ENCODE peak calls at places on chromosomes 13 and 19, in eight cellular contexts. F is type B pancreatic cell; S is stimulated activated CD8-positive, alpha-beta memory T cell treated with anti-CD3 and anti-CD28 coated beads, Interleukin-7, amount 100 ng/mL, for 4 hours; C is left cardiac atrium; I is thoracic aorta; E is ELR; H is HS-5; J is mucosa of descending colon. W is an unnamed sample.

GRCh38 chr19:22545751-22546150 is 88.4 kb upstream of the ZNF492 start:
- DNase-seq in F (no peak), S (no peak), C (peak), I (no peak), E (peak), H (no peak), J (no peak), W (no peak)

GRCh38 chr19:1657632-1658445 is 5.4 kb upstream of the TCF3 start:
- DNase-seq in F (no peak), S (no peak), C (no peak), I (no peak), E (no peak), H (no peak), J (peak), W (no peak)

GRCh38 chr13:107205318-107206112 is 637.6 kb upstream of the ARGLU1 start:
- DNase-seq in F (peak), S (peak), C (peak), I (no peak), E (peak), H (no peak), J (no peak), W (no peak)

GRCh38 chr19:48186541-48186991 is 16.1 kb downstream of the ZSWIM9 start:
- DNase-seq in F (no peak), S (no peak), C (no peak), I (no peak), E (no peak), H (no peak), J (no peak), W (no peak)

GRCh38 chr19:5974721-5975387 is 3.1 kb downstream of the RANBP3 start:
- DNase-seq in F (no peak), S (peak), C (no peak), I (no peak), E (no peak), H (no peak), J (no peak), W (no peak)

GRCh38 chr13:73578251-73578875 is 519.6 kb downstream of the KLF5 start:
- DNase-seq in F (no peak), S (no peak), C (no peak), I (no peak), E (no peak), H (no peak), J (no peak), W (no peak)

GRCh38 chr19:2546128-2547032 is 70.5 kb downstream of the GADD45B start:
- DNase-seq in F (no peak), S (no peak), C (peak), I (peak), E (no peak), H (no peak), J (peak), W (no peak)

GRCh38 chr19:51311388-51312257 is at the start of gene IGLON5:
- DNase-seq in F (no peak), S (no peak), C (no peak), I (no peak), E (no peak), H (no peak), J (no peak), W (no peak)

GRCh38 chr13:27783111-27783510 is 9.2 kb upstream of the GSX1 start:
- DNase-seq in F (no peak), S (no peak), C (no peak), I (no peak), E (peak), H (no peak), J (no peak), W (no peak)

GRCh38 chr19:38731654-38732301 is 12.5 kb downstream of the CAPN12 start:
- DNase-seq in F (no peak), S (no peak), C (peak), I (no peak), E (no peak), H (no peak), J (peak), W (no peak)

GRCh38 chr19:4057913-4058695 is 8.6 kb downstream of the ZBTB7A start:
- DNase-seq in F (no peak), S (peak), C (peak), I (peak), E (peak), H (peak), J (peak), W (peak)

GRCh38 chr13:81058916-81059290 is 718.0 kb upstream of the SPRY2 start:
- DNase-seq in F (no peak), S (no peak), C (no peak), I (no peak), E (peak), H (no peak), J (no peak), W (no peak)

GRCh38 chr19:3690551-3691371 is 9.5 kb downstream of the PIP5K1C start:
- DNase-seq in F (no peak), S (no peak), C (no peak), I (no peak), E (no peak), H (no peak), J (no peak), W (no peak)

W was measured in BJ.